ENCODE peak calls at places on chromosome 11, in eight cellular contexts. G, Z, M, E, C, F, R and K are unnamed samples.

GRCh38 chr11:95985174-95985808 is 61.4 kb upstream of the MTMR2 start:
- DNase-seq in G (no peak), Z (no peak), M (no peak), E (no peak), C (no peak), F (peak), R (no peak), K (no peak)

GRCh38 chr11:116199182-116199581 is 573.6 kb downstream of the BUD13 start:
- DNase-seq in G (no peak), Z (peak), M (no peak), E (no peak), C (no peak), F (no peak), R (no peak), K (no peak)

GRCh38 chr11:131615611-131616010 is 245.2 kb downstream of the NTM start:
- DNase-seq in G (no peak), Z (no peak), M (no peak), E (no peak), C (no peak), F (peak), R (no peak), K (no peak)

GRCh38 chr11:74648894-74649293 is 56.5 kb downstream of the POLD3 start:
- DNase-seq in G (no peak), Z (no peak), M (no peak), E (no peak), C (no peak), F (peak), R (no peak), K (no peak)

GRCh38 chr11:112993808-112994207 is 32.6 kb downstream of the NCAM1 start:
- DNase-seq in G (no peak), Z (no peak), M (no peak), E (no peak), C (no peak), F (no peak), R (no peak), K (no peak)

GRCh38 chr11:86174101-86175046 is 70.2 kb upstream of the EED start:
- DNase-seq in G (peak), Z (no peak), M (no peak), E (no peak), C (no peak), F (peak), R (peak), K (no peak)

GRCh38 chr11:104001474-104001873 is 35.0 kb upstream of the DDI1 start:
- DNase-seq in G (no peak), Z (no peak), M (no peak), E (no peak), C (no peak), F (peak), R (no peak), K (no peak)

GRCh38 chr11:130383363-130384168 is 44.8 kb downstream of the ADAMTS8 start:
- DNase-seq in G (no peak), Z (no peak), M (no peak), E (no peak), C (no peak), F (peak), R (no peak), K (peak)